ENCODE peak calls at places on chromosomes 13 and 19, in seven cellular contexts. U, T, P, R, M, I and Q are unnamed samples.
A peak's percentile ranks its signal among the peaks of the same experiment; 100 is the strongest.

GRCh38 chr19:17754634-17755532 is 3.6 kb downstream of the FCHO1 start:
- DNase-seq in U (no peak), T (no peak), P (no peak), R (no peak), M (no peak), I (no peak), Q (no peak)

GRCh38 chr19:38509027-38509426 is 75.5 kb downstream of the RYR1 start:
- DNase-seq in U (no peak), T (no peak), P (no peak), R (no peak), M (no peak), I (no peak), Q (no peak)

GRCh38 chr13:98447881-98448641 is 128.8 kb downstream of the STK24 start:
- DNase-seq in U (peak; percentile 31), T (peak; percentile 52), P (no peak), R (peak; percentile 63), M (no peak), I (no peak), Q (no peak)

GRCh38 chr13:113393572-113394503 is 29.9 kb upstream of the GRTP1 start:
- DNase-seq in U (peak; percentile 80), T (peak; percentile 88), P (no peak), R (peak; percentile 88), M (peak; percentile 81), I (peak; percentile 37), Q (peak; percentile 40)

GRCh38 chr19:45716314-45717130 is 14.2 kb downstream of the FBXO46 start:
- DNase-seq in U (peak; percentile 41), T (peak; percentile 18), P (no peak), R (no peak), M (no peak), I (no peak), Q (no peak)

GRCh38 chr13:113273856-113274590 is 23.0 kb upstream of the LAMP1 start:
- DNase-seq in U (peak; percentile 55), T (peak; percentile 45), P (peak; percentile 54), R (no peak), M (no peak), I (no peak), Q (peak; percentile 65)

GRCh38 chr13:113843063-113843654 is 20.7 kb downstream of the GAS6 start:
- DNase-seq in U (no peak), T (no peak), P (no peak), R (no peak), M (no peak), I (no peak), Q (no peak)

GRCh38 chr19:14325134-14325533 is 56.1 kb upstream of the ADGRE5 start:
- DNase-seq in U (no peak), T (no peak), P (no peak), R (no peak), M (no peak), I (no peak), Q (no peak)

GRCh38 chr13:98510156-98510509 is 66.8 kb downstream of the STK24 start:
- DNase-seq in U (no peak), T (no peak), P (no peak), R (no peak), M (no peak), I (no peak), Q (no peak)

GRCh38 chr19:44765949-44766335 is 11.7 kb upstream of the CBLC start:
- DNase-seq in U (no peak), T (no peak), P (no peak), R (no peak), M (no peak), I (no peak), Q (no peak)

GRCh38 chr13:44879452-44880058 is 109.7 kb downstream of the NUFIP1 start:
- DNase-seq in U (peak; percentile 77), T (peak; percentile 27), P (peak; percentile 3), R (peak; percentile 50), M (no peak), I (no peak), Q (peak; percentile 58)

GRCh38 chr19:54035215-54036178 is 28.2 kb downstream of the VSTM1 start:
- DNase-seq in U (peak; percentile 88), T (no peak), P (no peak), R (peak; percentile 66), M (no peak), I (peak; percentile 50), Q (peak; percentile 84)

GRCh38 chr13:51745236-51745635 is 58.7 kb downstream of the DHRS12 start:
- DNase-seq in U (no peak), T (no peak), P (no peak), R (no peak), M (no peak), I (no peak), Q (no peak)

GRCh38 chr19:51292971-51293370 is 18.5 kb upstream of the IGLON5 start:
- DNase-seq in U (no peak), T (no peak), P (no peak), R (no peak), M (no peak), I (no peak), Q (no peak)

GRCh38 chr19:51293571-51294210 is 17.8 kb upstream of the IGLON5 start:
- DNase-seq in U (no peak), T (no peak), P (no peak), R (no peak), M (no peak), I (no peak), Q (no peak)

GRCh38 chr19:51295382-51296126 is 15.9 kb upstream of the IGLON5 start:
- DNase-seq in U (no peak), T (no peak), P (no peak), R (no peak), M (no peak), I (no peak), Q (no peak)

GRCh38 chr19:51294977-51295375 is 16.5 kb upstream of the IGLON5 start:
- DNase-seq in U (no peak), T (no peak), P (no peak), R (no peak), M (no peak), I (no peak), Q (no peak)

GRCh38 chr19:51294211-51294976 is 17.1 kb upstream of the IGLON5 start:
- DNase-seq in U (no peak), T (peak; percentile 11), P (no peak), R (no peak), M (no peak), I (no peak), Q (no peak)
- TF ChIP-seq CTCF in U (no peak), T (no peak), P (no peak), R (no peak), M (no peak), I (no peak), Q (no peak)

GRCh38 chr19:47649588-47649987 is 40.7 kb downstream of the BICRA start:
- DNase-seq in U (no peak), T (no peak), P (no peak), R (no peak), M (no peak), I (no peak), Q (no peak)

GRCh38 chr19:47650695-47651094 is 41.8 kb downstream of the BICRA start:
- DNase-seq in U (no peak), T (no peak), P (no peak), R (no peak), M (no peak), I (no peak), Q (no peak)

GRCh38 chr19:47652285-47652684 is 43.4 kb downstream of the BICRA start:
- DNase-seq in U (no peak), T (no peak), P (no peak), R (no peak), M (no peak), I (no peak), Q (no peak)

GRCh38 chr19:47651132-47651531 is 42.2 kb downstream of the BICRA start:
- DNase-seq in U (no peak), T (no peak), P (no peak), R (no peak), M (no peak), I (no peak), Q (no peak)

DNA sequence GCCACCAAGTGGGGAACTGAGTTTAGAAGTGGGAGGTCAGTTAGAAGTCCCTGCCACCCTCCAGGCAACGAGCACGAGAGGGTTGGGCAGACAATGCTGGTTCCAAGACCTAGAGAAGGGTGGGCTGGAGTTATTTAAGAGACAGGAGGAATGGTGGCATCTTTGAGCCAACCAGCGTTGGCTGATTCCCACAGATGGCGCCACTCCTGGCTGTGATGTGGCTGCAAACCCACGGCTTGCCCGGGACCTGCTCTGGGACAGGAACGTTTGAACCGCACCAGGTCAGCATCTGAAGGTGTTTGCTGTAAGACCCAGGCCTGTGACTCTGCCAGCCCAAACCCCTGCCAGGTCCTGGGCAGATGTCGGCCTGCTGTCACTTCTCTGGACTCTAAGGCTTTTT is 42.8 kb downstream of the BICRA start:
- DNase-seq in U (no peak), T (no peak), P (no peak), R (no peak), M (no peak), I (no peak), Q (no peak)
- TF ChIP-seq CTCF in U (no peak), T (no peak), P (no peak), R (no peak), M (no peak), I (no peak), Q (peak; percentile 34)

DNA sequence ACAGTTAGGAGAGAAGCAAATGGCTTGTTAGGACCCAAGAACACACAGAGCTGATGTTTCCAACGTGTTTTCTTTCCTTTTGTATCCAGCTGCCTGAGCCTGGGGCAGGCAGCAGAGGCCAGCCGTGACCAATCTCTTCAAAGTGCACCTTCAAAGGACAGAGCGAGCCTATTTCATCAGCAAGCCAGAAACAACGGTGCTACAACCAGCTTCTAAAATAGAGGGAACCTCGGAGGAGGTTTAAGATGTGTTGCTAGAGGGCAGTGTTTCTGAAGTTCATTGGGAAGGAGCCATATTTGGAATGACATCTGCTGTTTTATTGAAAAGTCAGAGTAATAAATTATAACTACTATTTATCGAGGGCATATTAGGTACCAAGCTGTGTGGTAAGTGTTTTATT is 56.2 kb upstream of the RFC3 start:
- DNase-seq in U (no peak), T (peak; percentile 10), P (no peak), R (peak; percentile 36), M (no peak), I (no peak), Q (peak; percentile 17)
- TF ChIP-seq CTCF in U (peak; percentile 2), T (no peak), P (no peak), R (peak; percentile 56), M (peak; percentile 9), I (no peak), Q (peak; percentile 61)

DNA sequence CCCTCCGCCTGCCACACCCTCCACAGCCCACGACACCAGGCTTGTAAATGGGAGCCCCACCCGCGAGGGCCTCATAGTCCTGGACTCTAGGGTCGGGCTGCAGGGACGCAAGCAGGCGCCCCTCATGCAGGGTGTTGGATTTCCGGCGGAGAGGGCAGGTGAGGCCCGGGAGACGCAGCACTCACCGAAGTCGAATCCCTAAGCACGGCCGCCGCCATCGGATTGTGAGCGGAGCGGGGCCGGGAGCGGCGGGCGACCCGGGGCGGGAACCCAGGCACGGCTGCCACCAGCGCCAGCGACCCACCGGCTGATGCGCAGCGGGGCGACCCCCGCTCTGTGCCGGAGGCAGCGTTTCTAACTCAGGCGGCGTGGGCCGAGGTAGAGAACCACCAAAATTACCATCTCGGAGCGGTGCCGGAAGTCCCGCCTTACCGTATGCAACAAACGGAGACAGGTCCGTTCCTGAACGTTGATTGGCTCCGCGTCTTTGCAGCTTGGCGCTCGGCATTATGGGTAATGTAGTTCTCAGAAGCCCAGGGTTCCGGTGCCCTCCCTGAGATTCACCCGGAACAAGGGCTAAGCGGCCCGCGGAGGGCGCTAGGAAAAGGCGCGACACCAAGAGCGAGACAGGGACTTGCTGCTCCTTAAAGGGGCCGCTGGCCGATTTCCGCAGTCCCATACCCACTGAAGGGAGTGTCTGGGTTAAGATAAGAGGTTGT is at the start of gene ZNF416:
- DNase-seq in U (peak; percentile 99), T (peak; percentile 99), P (peak; percentile 97), R (peak; percentile 99), M (peak; percentile 98), I (peak; percentile 97), Q (peak; percentile 97)
- TF ChIP-seq CTCF in U (peak; percentile 7), T (no peak), P (no peak), R (peak; percentile 41), M (peak; percentile 39), I (peak; percentile 11), Q (peak; percentile 41)